ENCODE peak calls at places on chromosomes 3 and 15, in seven cellular contexts. D, G, U, S, M, K and V are unnamed samples.

GRCh38 chr3:16028604-16029003 is 145.9 kb upstream of the GALNT15 start:
- DNase-seq in M (no peak), U (no peak), D (no peak), G (no peak), S (no peak), K (no peak), V (no peak)

GRCh38 chr15:77042955-77043920 is 27.7 kb downstream of the TSPAN3 start:
- DNase-seq in K (no peak), D (no peak), U (no peak), G (no peak), M (no peak), S (no peak), V (no peak)

GRCh38 chr3:152348436-152349177 is 79.9 kb downstream of the MBNL1 start:
- DNase-seq in U (no peak), S (no peak), G (no peak), K (no peak), M (no peak), D (no peak), V (no peak)

GRCh38 chr15:89845305-89845893 is 30.7 kb upstream of the ANPEP start:
- DNase-seq in D (no peak), M (peak), U (no peak), K (no peak), S (peak), G (no peak), V (no peak)

GRCh38 chr3:183224581-183224980 is 28.5 kb upstream of the B3GNT5 start:
- DNase-seq in K (no peak), S (no peak), D (no peak), U (no peak), M (no peak), G (no peak), V (no peak)

GRCh38 chr3:52704611-52705437 is 767 bp downstream of the GLT8D1 start:
- DNase-seq in U (no peak), D (no peak), K (peak), S (peak), M (peak), G (peak), V (no peak)

GRCh38 chr15:74964794-74965193 is 8.2 kb upstream of the RPP25 start:
- DNase-seq in D (no peak), U (no peak), K (peak), M (no peak), G (no peak), S (no peak), V (no peak)

GRCh38 chr3:127044996-127045395 is 62.1 kb downstream of the PLXNA1 start:
- DNase-seq in K (peak), S (peak), M (peak), D (no peak), G (peak), U (peak), V (no peak)

GRCh38 chr3:169260296-169260695 is 403.2 kb downstream of the MECOM start:
- DNase-seq in K (no peak), S (peak), M (no peak), U (no peak), G (no peak), D (no peak), V (no peak)

GRCh38 chr3:144031938-144032337 is 60.3 kb downstream of the DIPK2A start:
- DNase-seq in M (no peak), S (peak), U (no peak), K (peak), D (no peak), G (no peak), V (no peak)

GRCh38 chr3:132014105-132014504 is 20.7 kb downstream of the CPNE4 start:
- DNase-seq in K (no peak), U (no peak), G (no peak), D (no peak), S (no peak), M (no peak), V (no peak)

GRCh38 chr3:4561661-4562060 is 68.5 kb downstream of the ITPR1 start:
- DNase-seq in S (no peak), K (no peak), U (no peak), G (no peak), D (no peak), M (no peak), V (no peak)

GRCh38 chr3:31980530-31981205 is 394 bp downstream of the OSBPL10 start:
- DNase-seq in U (peak), M (peak), D (no peak), K (peak), S (peak), G (peak), V (peak)

GRCh38 chr15:22956257-22956979 is 23.8 kb downstream of the CYFIP1 start:
- DNase-seq in M (no peak), S (peak), G (no peak), U (no peak), D (no peak), K (no peak), V (no peak)

GRCh38 chr3:102926618-102927017 is 491.8 kb downstream of the ZPLD1 start:
- DNase-seq in K (no peak), S (no peak), G (no peak), M (no peak), U (no peak), D (no peak), V (no peak)

GRCh38 chr15:73341886-73342600 is 26.7 kb downstream of the HCN4 start:
- DNase-seq in U (no peak), M (no peak), D (no peak), G (no peak), K (no peak), S (no peak), V (no peak)

GRCh38 chr15:51878446-51879386 is 49.3 kb downstream of the TMOD3 start:
- DNase-seq in G (no peak), S (peak), D (no peak), K (no peak), M (no peak), U (no peak), V (no peak)

GRCh38 chr3:64916192-64916798 is 228.5 kb upstream of the ADAMTS9 start:
- DNase-seq in K (no peak), S (no peak), U (no peak), G (no peak), M (no peak), D (no peak), V (no peak)

GRCh38 chr15:27704939-27705514 is 394.1 kb downstream of the OCA2 start:
- DNase-seq in U (no peak), G (no peak), S (no peak), M (no peak), K (no peak), D (no peak), V (no peak)

GRCh38 chr3:110810356-110810755 is 261.3 kb upstream of the NECTIN3 start:
- DNase-seq in G (no peak), U (no peak), M (no peak), S (peak), K (no peak), D (no peak), V (no peak)

GRCh38 chr3:127089487-127090145 is 103.3 kb upstream of the PRR23E start:
- DNase-seq in M (no peak), U (no peak), K (no peak), S (peak), G (no peak), D (no peak), V (no peak)

GRCh38 chr3:185760550-185760949 is 64.3 kb downstream of the IGF2BP2 start:
- DNase-seq in K (no peak), U (no peak), D (no peak), S (no peak), G (no peak), M (no peak), V (no peak)

DNA sequence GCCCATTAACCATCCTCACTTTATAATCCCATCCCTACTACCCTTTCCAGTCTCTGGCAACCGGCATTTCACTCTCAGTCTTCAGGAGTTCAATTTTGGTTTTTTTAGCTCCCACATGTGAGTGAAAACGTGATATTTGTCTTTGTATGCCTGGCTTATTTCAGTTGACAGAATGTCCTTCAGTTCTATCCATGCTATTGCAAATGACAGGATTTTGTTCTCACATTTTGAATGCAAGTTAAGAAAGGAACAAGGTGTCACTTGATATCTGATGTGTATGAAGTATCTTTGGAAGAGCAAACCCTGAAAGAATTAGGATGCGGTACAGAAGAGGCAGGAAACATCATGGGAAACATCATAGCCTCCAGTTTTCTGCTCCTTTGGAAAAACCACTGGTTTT is 298.1 kb downstream of the THSD4 start:
- DNase-seq in U (no peak), K (no peak), S (no peak), G (no peak), D (no peak), M (no peak), V (no peak)
- H3K27ac ChIP-seq in U (peak), K (no peak), S (no peak), G (peak), D (no peak), M (peak), V (no peak)

GRCh38 chr3:160448845-160449659 is 534 bp downstream of the TRIM59 start:
- DNase-seq in D (peak), U (no peak), M (no peak), K (no peak), S (peak), G (no peak), V (no peak)
- H3K27ac ChIP-seq in D (no peak), U (peak), M (peak), K (peak), S (peak), G (peak), V (peak)

GRCh38 chr3:119230745-119231144 is 9.9 kb downstream of the B4GALT4 start:
- DNase-seq in U (no peak), M (no peak), S (no peak), G (no peak), D (no peak), K (no peak), V (no peak)

GRCh38 chr3:119236756-119237155 is 3.9 kb downstream of the B4GALT4 start:
- DNase-seq in K (no peak), G (peak), M (no peak), U (no peak), S (no peak), D (no peak), V (no peak)

GRCh38 chr3:119237299-119237698 is 3.4 kb downstream of the B4GALT4 start:
- DNase-seq in K (no peak), U (no peak), S (no peak), G (no peak), D (no peak), M (no peak), V (no peak)

GRCh38 chr3:119235151-119235550 is 5.5 kb downstream of the B4GALT4 start:
- DNase-seq in U (no peak), K (no peak), S (no peak), G (no peak), D (no peak), M (no peak), V (peak)

GRCh38 chr3:119234610-119235009 is 6.1 kb downstream of the B4GALT4 start:
- DNase-seq in U (no peak), S (no peak), G (no peak), K (no peak), D (no peak), M (no peak), V (no peak)
- H3K27ac ChIP-seq in U (no peak), S (no peak), G (no peak), K (no peak), D (no peak), M (peak), V (peak)

GRCh38 chr15:68623301-68623892 is 44.6 kb downstream of the CORO2B start:
- DNase-seq in S (peak), D (no peak), K (no peak), U (no peak), G (no peak), M (no peak), V (no peak)
- H3K27ac ChIP-seq in S (peak), D (no peak), K (no peak), U (no peak), G (no peak), M (no peak), V (no peak)